ENCODE peak calls at places on chromosomes 1 and 21, in eight cellular contexts. Y is A549; E is AG08396; N is stimulated activated CD4-positive, alpha-beta T cell treated with anti-CD3 and anti-CD28 coated beads, Interleukin-15, amount 100 ng/mL, for 24 hours; L is left ventricle myocardium inferior; K is AG08395; Q is retina; M is naive B cell. B is an unnamed sample.

GRCh38 chr1:238476881-238477280 is 586.2 kb upstream of the ZP4 start:
- DNase-seq in Y (no peak), E (no peak), N (no peak), L (no peak), K (no peak), Q (no peak), M (no peak), B (no peak)

GRCh38 chr1:109272021-109272799 is 10.7 kb downstream of the PSRC1 start:
- DNase-seq in Y (no peak), E (no peak), N (no peak), L (peak; percentile 41), K (no peak), Q (no peak), M (no peak), B (no peak)

GRCh38 chr21:27590271-27590670 is 623.4 kb upstream of the ADAMTS5 start:
- DNase-seq in Y (no peak), E (no peak), N (no peak), L (peak; percentile 31), K (peak; percentile 77), Q (no peak), M (no peak), B (no peak)

GRCh38 chr1:154351363-154352068 is 26.2 kb downstream of the ATP8B2 start:
- DNase-seq in Y (no peak), E (peak; percentile 3), N (no peak), L (no peak), K (no peak), Q (no peak), M (no peak), B (no peak)

GRCh38 chr1:74771913-74772515 is 39.1 kb downstream of the TYW3 start:
- DNase-seq in Y (peak; percentile 1), E (peak; percentile 25), N (no peak), L (no peak), K (peak; percentile 45), Q (peak; percentile 42), M (peak; percentile 9), B (no peak)

GRCh38 chr1:41811978-41812852 is 106.5 kb downstream of the HIVEP3 start:
- DNase-seq in Y (peak; percentile 60), E (peak; percentile 49), N (peak; percentile 68), L (peak; percentile 63), K (peak; percentile 82), Q (peak; percentile 57), M (no peak), B (no peak)

GRCh38 chr21:31675960-31676359 is 16.5 kb downstream of the SOD1 start:
- DNase-seq in Y (no peak), E (no peak), N (no peak), L (no peak), K (no peak), Q (no peak), M (no peak), B (no peak)

GRCh38 chr1:173870252-173871075 is 2.3 kb downstream of the ZBTB37 start:
- DNase-seq in Y (no peak), E (no peak), N (peak; percentile 40), L (no peak), K (no peak), Q (no peak), M (no peak), B (peak; percentile 25)

GRCh38 chr1:218344814-218345672 is at the start of gene TGFB2:
- DNase-seq in Y (peak; percentile 55), E (peak; percentile 67), N (peak; percentile 23), L (no peak), K (peak; percentile 46), Q (peak; percentile 90), M (peak; percentile 41), B (no peak)

GRCh38 chr1:31535561-31535960 is 40.8 kb upstream of the TINAGL1 start:
- DNase-seq in Y (no peak), E (no peak), N (no peak), L (no peak), K (no peak), Q (no peak), M (no peak), B (no peak)

GRCh38 chr1:222815367-222815765 is 527 bp downstream of the DISP1 start:
- DNase-seq in Y (peak; percentile 60), E (peak; percentile 58), N (peak; percentile 86), L (no peak), K (no peak), Q (no peak), M (no peak), B (no peak)

GRCh38 chr1:109628540-109629321 is 9.1 kb downstream of the AMPD2 start:
- DNase-seq in Y (no peak), E (no peak), N (no peak), L (no peak), K (no peak), Q (no peak), M (no peak), B (no peak)

GRCh38 chr1:235227414-235227813 is 66.4 kb upstream of the RBM34 start:
- DNase-seq in Y (no peak), E (no peak), N (no peak), L (no peak), K (no peak), Q (no peak), M (no peak), B (no peak)

GRCh38 chr1:191963286-191963685 is 195.0 kb upstream of the RGS18 start:
- DNase-seq in Y (no peak), E (no peak), N (no peak), L (no peak), K (no peak), Q (no peak), M (no peak), B (no peak)

GRCh38 chr1:43421396-43421795 is 31.7 kb downstream of the SZT2 start:
- DNase-seq in Y (no peak), E (no peak), N (no peak), L (no peak), K (no peak), Q (no peak), M (no peak), B (no peak)

GRCh38 chr21:14753069-14753465 is 207.0 kb upstream of the SAMSN1 start:
- DNase-seq in Y (no peak), E (no peak), N (no peak), L (no peak), K (no peak), Q (no peak), M (no peak), B (no peak)

GRCh38 chr21:38815060-38815405 is 9.3 kb downstream of the ETS2 start:
- DNase-seq in Y (no peak), E (peak; percentile 57), N (no peak), L (no peak), K (no peak), Q (no peak), M (no peak), B (no peak)

GRCh38 chr21:44455524-44456206 is 355 bp downstream of the LRRC3 start:
- DNase-seq in Y (peak; percentile 41), E (peak; percentile 50), N (peak; percentile 55), L (peak; percentile 61), K (peak; percentile 42), Q (peak; percentile 78), M (no peak), B (peak; percentile 28)

GRCh38 chr1:32404956-32405355 is 10.7 kb upstream of the BSDC1 start:
- DNase-seq in Y (no peak), E (no peak), N (no peak), L (no peak), K (no peak), Q (no peak), M (no peak), B (no peak)

GRCh38 chr1:192190066-192190465 is 31.8 kb downstream of the RGS18 start:
- DNase-seq in Y (no peak), E (no peak), N (no peak), L (no peak), K (no peak), Q (no peak), M (no peak), B (no peak)

GRCh38 chr1:70685300-70686286 is 274.5 kb downstream of the CTH start:
- DNase-seq in Y (peak; percentile 11), E (peak; percentile 65), N (peak; percentile 48), L (peak; percentile 29), K (peak; percentile 82), Q (peak; percentile 43), M (no peak), B (peak; percentile 26)